ENCODE peak calls at places on chromosomes 6 and 20, in seven cellular contexts. A is B cell; I is foreskin keratinocyte; R is mucosa of descending colon; P is progenitor cell of endocrine pancreas; C is activated CD8-positive, alpha-beta T cell treated with anti-CD3 and anti-CD28 coated beads for 36 hours; T is heart left ventricle. D is an unnamed sample.

GRCh38 chr20:63074631-63075030 is 67.9 kb upstream of the BHLHE23 start:
- DNase-seq in A (no peak), I (no peak), R (no peak), P (no peak), C (no peak), T (no peak), D (no peak)

GRCh38 chr6:34021001-34021838 is 124.7 kb downstream of the GRM4 start:
- DNase-seq in A (no peak), I (no peak), R (no peak), P (no peak), C (no peak), T (peak), D (no peak)

GRCh38 chr20:24100370-24101011 is 111.9 kb upstream of the GGTLC1 start:
- DNase-seq in A (peak), I (peak), R (no peak), P (peak), C (peak), T (no peak), D (peak)

GRCh38 chr6:156107514-156108150 is 652.0 kb upstream of the NOX3 start:
- DNase-seq in A (no peak), I (peak), R (no peak), P (no peak), C (no peak), T (no peak), D (peak)

GRCh38 chr6:157648561-157648960 is 174.5 kb upstream of the SNX9 start:
- DNase-seq in A (no peak), I (peak), R (no peak), P (no peak), C (no peak), T (no peak), D (peak)

GRCh38 chr6:150086026-150086425 is 17.1 kb upstream of the ULBP3 start:
- DNase-seq in A (no peak), I (no peak), R (no peak), P (no peak), C (no peak), T (no peak), D (no peak)

GRCh38 chr6:15994814-15995459 is 133.9 kb upstream of the MYLIP start:
- DNase-seq in A (no peak), I (no peak), R (no peak), P (no peak), C (no peak), T (no peak), D (no peak)

GRCh38 chr6:156398371-156398770 is 378.8 kb upstream of the ARID1B start:
- DNase-seq in A (no peak), I (no peak), R (no peak), P (no peak), C (no peak), T (no peak), D (no peak)

GRCh38 chr6:37731888-37732287 is 34.2 kb upstream of the MDGA1 start:
- DNase-seq in A (peak), I (no peak), R (no peak), P (no peak), C (peak), T (no peak), D (peak)

GRCh38 chr6:100343678-100344077 is 121.0 kb downstream of the SIM1 start:
- DNase-seq in A (no peak), I (no peak), R (no peak), P (no peak), C (no peak), T (no peak), D (no peak)

GRCh38 chr6:107423474-107423873 is 35.9 kb downstream of the PDSS2 start:
- DNase-seq in A (no peak), I (no peak), R (no peak), P (no peak), C (no peak), T (no peak), D (no peak)

GRCh38 chr6:161013697-161014096 is 22.1 kb downstream of the MAP3K4 start:
- DNase-seq in A (no peak), I (no peak), R (no peak), P (no peak), C (no peak), T (no peak), D (no peak)

GRCh38 chr6:43095939-43096338 is 19.8 kb downstream of the PTK7 start:
- DNase-seq in A (no peak), I (no peak), R (no peak), P (no peak), C (no peak), T (no peak), D (no peak)

GRCh38 chr6:166737231-166737630 is 110.2 kb upstream of the RPS6KA2 start:
- DNase-seq in A (no peak), I (peak), R (no peak), P (no peak), C (no peak), T (no peak), D (peak)

GRCh38 chr6:46876126-46876525 is 45.6 kb downstream of the ADGRF5 start:
- DNase-seq in A (no peak), I (peak), R (no peak), P (no peak), C (no peak), T (no peak), D (peak)

GRCh38 chr6:11944111-11944510 is 68.0 kb upstream of the HIVEP1 start:
- DNase-seq in A (no peak), I (no peak), R (no peak), P (no peak), C (no peak), T (no peak), D (no peak)

GRCh38 chr6:20952605-20953004 is 418.3 kb downstream of the CDKAL1 start:
- DNase-seq in A (no peak), I (peak), R (no peak), P (no peak), C (no peak), T (no peak), D (peak)

GRCh38 chr20:43746344-43747137 is 19.7 kb upstream of the GTSF1L start:
- DNase-seq in A (no peak), I (no peak), R (no peak), P (no peak), C (no peak), T (no peak), D (no peak)

GRCh38 chr6:136371951-136372350 is 82.3 kb upstream of the BCLAF1 start:
- DNase-seq in A (no peak), I (no peak), R (no peak), P (no peak), C (no peak), T (no peak), D (no peak)

GRCh38 chr20:36274248-36274841 is 31.8 kb upstream of the DLGAP4 start:
- DNase-seq in A (no peak), I (no peak), R (no peak), P (no peak), C (no peak), T (no peak), D (no peak)

GRCh38 chr6:75428204-75428603 is 65.4 kb downstream of the FILIP1 start:
- DNase-seq in A (no peak), I (no peak), R (no peak), P (no peak), C (no peak), T (no peak), D (no peak)

GRCh38 chr20:31652917-31653385 is 15.2 kb downstream of the COX4I2 start:
- DNase-seq in A (no peak), I (no peak), R (no peak), P (no peak), C (no peak), T (no peak), D (peak)

GRCh38 chr6:170096803-170097504 is 193.9 kb downstream of the DLL1 start:
- DNase-seq in A (no peak), I (no peak), R (no peak), P (no peak), C (no peak), T (peak), D (no peak)

GRCh38 chr6:31399589-31400466 is 3.6 kb upstream of the MICA start:
- DNase-seq in A (peak), I (peak), R (peak), P (peak), C (peak), T (peak), D (peak)

GRCh38 chr6:161044335-161044734 is 52.8 kb downstream of the MAP3K4 start:
- DNase-seq in A (no peak), I (no peak), R (no peak), P (no peak), C (no peak), T (no peak), D (no peak)

GRCh38 chr6:157921685-157922367 is 59.8 kb upstream of the SYNJ2 start:
- DNase-seq in A (no peak), I (no peak), R (no peak), P (no peak), C (no peak), T (no peak), D (no peak)

GRCh38 chr20:64242003-64242796 is 13.3 kb upstream of the PCMTD2 start:
- DNase-seq in A (no peak), I (no peak), R (no peak), P (no peak), C (no peak), T (peak), D (no peak)

GRCh38 chr20:10671850-10672578 is 1.8 kb downstream of the JAG1 start:
- DNase-seq in A (peak), I (no peak), R (peak), P (peak), C (peak), T (peak), D (peak)

GRCh38 chr20:24651171-24651972 is 181.9 kb downstream of the SYNDIG1 start:
- DNase-seq in A (no peak), I (peak), R (no peak), P (no peak), C (no peak), T (no peak), D (peak)

GRCh38 chr6:89120371-89120770 is 2.5 kb upstream of the SRSF12 start:
- DNase-seq in A (no peak), I (no peak), R (no peak), P (no peak), C (no peak), T (no peak), D (peak)

GRCh38 chr20:51156041-51156795 is 133.3 kb upstream of the KCNG1 start:
- DNase-seq in A (no peak), I (no peak), R (no peak), P (no peak), C (no peak), T (no peak), D (no peak)

GRCh38 chr6:43009124-43009523 is 4.6 kb downstream of the MEA1 start:
- DNase-seq in A (no peak), I (no peak), R (no peak), P (no peak), C (peak), T (no peak), D (peak)

GRCh38 chr6:56223995-56224394 is 23.4 kb downstream of the COL21A1 start:
- DNase-seq in A (no peak), I (peak), R (no peak), P (no peak), C (no peak), T (no peak), D (peak)

GRCh38 chr20:10508468-10509251 is 73.6 kb downstream of the SLX4IP start:
- DNase-seq in A (no peak), I (peak), R (no peak), P (no peak), C (no peak), T (no peak), D (no peak)

GRCh38 chr6:132228894-132229293 is 172.4 kb downstream of the MOXD1 start:
- DNase-seq in A (no peak), I (no peak), R (no peak), P (no peak), C (no peak), T (no peak), D (no peak)

GRCh38 chr20:7361321-7361720 is 578.9 kb downstream of the HAO1 start:
- DNase-seq in A (no peak), I (no peak), R (no peak), P (no peak), C (no peak), T (no peak), D (no peak)

GRCh38 chr20:7362601-7363000 is 577.7 kb downstream of the HAO1 start:
- DNase-seq in A (no peak), I (no peak), R (no peak), P (no peak), C (no peak), T (no peak), D (no peak)

GRCh38 chr20:7359739-7360138 is 580.5 kb downstream of the HAO1 start:
- DNase-seq in A (no peak), I (no peak), R (no peak), P (no peak), C (no peak), T (no peak), D (no peak)

GRCh38 chr20:7355056-7355455 is 585.2 kb downstream of the HAO1 start:
- DNase-seq in A (no peak), I (peak), R (no peak), P (no peak), C (no peak), T (no peak), D (peak)

GRCh38 chr20:7358670-7359069 is 581.6 kb downstream of the HAO1 start:
- DNase-seq in A (no peak), I (no peak), R (no peak), P (no peak), C (no peak), T (no peak), D (no peak)
- TF ChIP-seq CTCF in A (no peak), I (no peak), R (no peak), P (peak), C (no peak), T (no peak), D (no peak)

DNA sequence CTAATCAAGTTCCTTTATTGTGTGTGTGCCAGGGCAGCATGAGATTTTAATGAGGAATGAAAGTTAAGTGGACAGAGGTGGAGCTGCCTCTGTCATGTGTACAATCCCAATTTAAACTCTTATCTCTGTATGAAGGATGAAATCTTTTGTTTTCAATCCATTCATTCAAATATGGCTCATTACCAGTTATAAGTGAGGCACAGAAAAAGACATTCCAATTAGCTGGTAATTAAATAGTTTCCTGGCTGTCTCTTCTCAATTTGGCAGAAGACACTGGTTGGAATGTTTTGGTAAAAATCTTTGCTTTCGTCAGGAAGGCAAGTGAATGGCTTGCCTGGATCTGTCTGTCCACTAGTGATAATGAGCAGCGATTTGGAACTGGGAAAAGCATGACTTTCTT is 46.4 kb downstream of the CLVS2 start:
- DNase-seq in A (no peak), I (no peak), R (no peak), P (no peak), C (no peak), T (no peak), D (no peak)
- TF ChIP-seq CTCF in A (no peak), I (no peak), R (no peak), P (no peak), C (no peak), T (no peak), D (no peak)

GRCh38 chr6:130070747-130071146 is 52.4 kb downstream of the L3MBTL3 start:
- DNase-seq in A (no peak), I (no peak), R (no peak), P (no peak), C (no peak), T (no peak), D (no peak)

GRCh38 chr6:130075879-130076278 is 57.5 kb downstream of the L3MBTL3 start:
- DNase-seq in A (no peak), I (no peak), R (no peak), P (no peak), C (no peak), T (no peak), D (no peak)

GRCh38 chr6:130076512-130076911 is 58.1 kb downstream of the L3MBTL3 start:
- DNase-seq in A (peak), I (no peak), R (no peak), P (no peak), C (no peak), T (no peak), D (peak)
- TF ChIP-seq CTCF in A (peak), I (no peak), R (no peak), P (peak), C (peak), T (no peak), D (no peak)

GRCh38 chr6:39301606-39302005 is 12.6 kb downstream of the KCNK17 start:
- DNase-seq in A (no peak), I (no peak), R (no peak), P (no peak), C (peak), T (no peak), D (no peak)
- TF ChIP-seq CTCF in A (no peak), I (peak), R (no peak), P (peak), C (no peak), T (no peak), D (no peak)

GRCh38 chr20:39829713-39830112 is 859.3 kb downstream of the MAFB start:
- DNase-seq in A (peak), I (no peak), R (no peak), P (no peak), C (peak), T (no peak), D (no peak)

GRCh38 chr20:39825950-39826349 is 863.1 kb downstream of the MAFB start:
- DNase-seq in A (peak), I (peak), R (no peak), P (no peak), C (no peak), T (no peak), D (peak)

GRCh38 chr20:39825524-39825923 is 863.4 kb downstream of the DHX35 start:
- DNase-seq in A (no peak), I (peak), R (no peak), P (no peak), C (no peak), T (no peak), D (peak)

GRCh38 chr20:39830903-39831302 is 858.1 kb downstream of the MAFB start:
- DNase-seq in A (no peak), I (no peak), R (no peak), P (no peak), C (no peak), T (no peak), D (no peak)

GRCh38 chr20:39829255-39829654 is 859.8 kb downstream of the MAFB start:
- DNase-seq in A (no peak), I (no peak), R (no peak), P (no peak), C (peak), T (no peak), D (no peak)
- TF ChIP-seq CTCF in A (no peak), I (peak), R (no peak), P (peak), C (no peak), T (no peak), D (no peak)

GRCh38 chr20:4233520-4233919 is 218.2 kb upstream of the RNF24 start:
- DNase-seq in A (no peak), I (no peak), R (no peak), P (no peak), C (peak), T (no peak), D (no peak)
- TF ChIP-seq CTCF in A (no peak), I (no peak), R (no peak), P (no peak), C (no peak), T (no peak), D (no peak)

DNA sequence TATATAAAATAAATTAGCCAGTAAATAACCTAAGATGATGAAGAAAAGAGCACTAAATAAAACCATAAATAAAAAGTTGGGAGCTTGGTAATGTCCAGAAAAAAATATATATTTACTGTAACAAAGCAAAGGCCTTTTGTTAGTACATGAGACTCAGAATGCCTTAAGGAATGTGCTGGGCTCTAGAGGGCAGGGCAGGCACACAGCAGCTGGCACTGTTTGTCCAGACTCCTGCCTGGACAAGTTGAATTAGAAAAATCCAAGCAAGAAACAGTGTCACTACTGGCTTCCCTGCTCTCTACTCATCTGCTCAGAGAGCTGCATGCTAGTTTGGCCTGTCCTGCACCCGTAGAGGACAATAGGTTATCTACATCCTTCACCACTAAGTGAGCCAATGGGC is 8.8 kb downstream of the DEFB129 start:
- DNase-seq in A (no peak), I (peak), R (no peak), P (no peak), C (no peak), T (no peak), D (peak)
- TF ChIP-seq CTCF in A (no peak), I (peak), R (no peak), P (no peak), C (no peak), T (no peak), D (peak)

GRCh38 chr20:58028123-58028522 is 200.3 kb downstream of the ANKRD60 start:
- DNase-seq in A (no peak), I (no peak), R (no peak), P (no peak), C (peak), T (no peak), D (no peak)
- TF ChIP-seq CTCF in A (no peak), I (peak), R (no peak), P (peak), C (peak), T (no peak), D (no peak)